ENCODE peak calls at places on chromosomes 7 and 10, in five cellular contexts. One of them, this sample, is unnamed.

GRCh38 chr7:157944734-157945291 is 608.0 kb downstream of the DNAJB6 start:
- DNase-seq in mesenchymal stem cell: no peak
- DNase-seq in CD8-positive, alpha-beta memory T cell: no peak
- DNase-seq in ascending aorta: no peak
- DNase-seq in HepG2: peak; percentile 40
- DNase-seq in this sample: no peak

GRCh38 chr10:2119316-2119715 is 382.0 kb upstream of the ADARB2 start:
- DNase-seq in CD8-positive, alpha-beta memory T cell: no peak
- DNase-seq in mesenchymal stem cell: peak; percentile 67
- DNase-seq in HepG2: no peak
- DNase-seq in ascending aorta: no peak
- DNase-seq in this sample: no peak

GRCh38 chr10:46263831-46264268 is 22.9 kb upstream of the ANTXRL start:
- DNase-seq in HepG2: no peak
- DNase-seq in mesenchymal stem cell: no peak
- DNase-seq in ascending aorta: peak; percentile 53
- DNase-seq in CD8-positive, alpha-beta memory T cell: no peak
- DNase-seq in this sample: no peak

GRCh38 chr7:139661875-139662274 is 115.9 kb downstream of the HIPK2 start:
- DNase-seq in CD8-positive, alpha-beta memory T cell: no peak
- DNase-seq in ascending aorta: no peak
- DNase-seq in mesenchymal stem cell: no peak
- DNase-seq in HepG2: no peak
- DNase-seq in this sample: no peak

GRCh38 chr7:73852500-73852899 is 8.5 kb upstream of the TMEM270 start:
- DNase-seq in HepG2: no peak
- DNase-seq in mesenchymal stem cell: no peak
- DNase-seq in ascending aorta: no peak
- DNase-seq in CD8-positive, alpha-beta memory T cell: no peak
- DNase-seq in this sample: no peak

GRCh38 chr7:103794424-103794823 is 195.0 kb downstream of the RELN start:
- DNase-seq in CD8-positive, alpha-beta memory T cell: no peak
- DNase-seq in ascending aorta: no peak
- DNase-seq in HepG2: no peak
- DNase-seq in mesenchymal stem cell: no peak
- DNase-seq in this sample: no peak

GRCh38 chr7:98949336-98950044 is 71.2 kb downstream of the TRRAP start:
- DNase-seq in HepG2: no peak
- DNase-seq in CD8-positive, alpha-beta memory T cell: no peak
- DNase-seq in mesenchymal stem cell: no peak
- DNase-seq in ascending aorta: peak; percentile 43
- DNase-seq in this sample: no peak

GRCh38 chr10:133313192-133313591 is 4.5 kb downstream of the ZNF511 start:
- DNase-seq in ascending aorta: no peak
- DNase-seq in CD8-positive, alpha-beta memory T cell: no peak
- DNase-seq in HepG2: no peak
- DNase-seq in mesenchymal stem cell: no peak
- DNase-seq in this sample: no peak

GRCh38 chr10:44249490-44249889 is 135.4 kb downstream of the CXCL12 start:
- DNase-seq in CD8-positive, alpha-beta memory T cell: no peak
- DNase-seq in HepG2: no peak
- DNase-seq in ascending aorta: no peak
- DNase-seq in mesenchymal stem cell: no peak
- DNase-seq in this sample: no peak

GRCh38 chr7:22452142-22452763 is 47.7 kb downstream of the STEAP1B start:
- DNase-seq in HepG2: peak; percentile 47
- DNase-seq in mesenchymal stem cell: peak; percentile 14
- DNase-seq in CD8-positive, alpha-beta memory T cell: no peak
- DNase-seq in ascending aorta: no peak
- DNase-seq in this sample: peak; percentile 71

GRCh38 chr7:76060842-76061241 is 12.9 kb downstream of the MDH2 start:
- DNase-seq in mesenchymal stem cell: no peak
- DNase-seq in CD8-positive, alpha-beta memory T cell: no peak
- DNase-seq in ascending aorta: no peak
- DNase-seq in HepG2: no peak
- DNase-seq in this sample: no peak

GRCh38 chr10:35613107-35613440 is 7.9 kb downstream of the GJD4 start:
- DNase-seq in CD8-positive, alpha-beta memory T cell: no peak
- DNase-seq in ascending aorta: no peak
- DNase-seq in mesenchymal stem cell: no peak
- DNase-seq in HepG2: no peak
- DNase-seq in this sample: no peak

GRCh38 chr7:4745971-4746919 is 29.2 kb upstream of the AP5Z1 start:
- DNase-seq in ascending aorta: no peak
- DNase-seq in HepG2: peak; percentile 9
- DNase-seq in CD8-positive, alpha-beta memory T cell: no peak
- DNase-seq in mesenchymal stem cell: peak; percentile 92
- DNase-seq in this sample: no peak

GRCh38 chr7:148191391-148192076 is 399.0 kb upstream of the C7orf33 start:
- DNase-seq in ascending aorta: no peak
- DNase-seq in CD8-positive, alpha-beta memory T cell: no peak
- DNase-seq in HepG2: no peak
- DNase-seq in mesenchymal stem cell: no peak
- DNase-seq in this sample: no peak

GRCh38 chr7:139682136-139683013 is 95.4 kb downstream of the HIPK2 start:
- DNase-seq in HepG2: peak; percentile 61
- DNase-seq in ascending aorta: no peak
- DNase-seq in mesenchymal stem cell: peak; percentile 94
- DNase-seq in CD8-positive, alpha-beta memory T cell: no peak
- DNase-seq in this sample: no peak

GRCh38 chr7:44415047-44415446 is 75.4 kb downstream of the NUDCD3 start:
- DNase-seq in ascending aorta: no peak
- DNase-seq in HepG2: no peak
- DNase-seq in mesenchymal stem cell: no peak
- DNase-seq in CD8-positive, alpha-beta memory T cell: no peak
- DNase-seq in this sample: no peak

GRCh38 chr10:110919971-110920881 is 822 bp downstream of the SHOC2 start:
- DNase-seq in mesenchymal stem cell: peak; percentile 67
- DNase-seq in HepG2: no peak
- DNase-seq in CD8-positive, alpha-beta memory T cell: no peak
- DNase-seq in ascending aorta: no peak
- DNase-seq in this sample: peak; percentile 72

GRCh38 chr7:7157887-7158271 is 24.5 kb upstream of the C1GALT1 start:
- DNase-seq in CD8-positive, alpha-beta memory T cell: no peak
- DNase-seq in mesenchymal stem cell: no peak
- DNase-seq in ascending aorta: no peak
- DNase-seq in HepG2: no peak
- DNase-seq in this sample: no peak

GRCh38 chr10:44774676-44775401 is 136.3 kb upstream of the TMEM72 start:
- DNase-seq in HepG2: no peak
- DNase-seq in CD8-positive, alpha-beta memory T cell: no peak
- DNase-seq in ascending aorta: no peak
- DNase-seq in mesenchymal stem cell: peak; percentile 4
- DNase-seq in this sample: no peak

GRCh38 chr7:135716677-135717238 is 11.2 kb downstream of the SLC13A4 start:
- DNase-seq in ascending aorta: no peak
- DNase-seq in CD8-positive, alpha-beta memory T cell: no peak
- DNase-seq in mesenchymal stem cell: peak; percentile 59
- DNase-seq in HepG2: no peak
- DNase-seq in this sample: peak; percentile 96

GRCh38 chr10:79148452-79149344 is 79.9 kb downstream of the ZMIZ1 start:
- DNase-seq in HepG2: no peak
- DNase-seq in CD8-positive, alpha-beta memory T cell: no peak
- DNase-seq in mesenchymal stem cell: peak; percentile 30
- DNase-seq in ascending aorta: peak; percentile 78
- DNase-seq in this sample: no peak

GRCh38 chr7:121187676-121188075 is 141.1 kb upstream of the WNT16 start:
- DNase-seq in mesenchymal stem cell: peak; percentile 8
- DNase-seq in HepG2: no peak
- DNase-seq in ascending aorta: no peak
- DNase-seq in CD8-positive, alpha-beta memory T cell: no peak
- DNase-seq in this sample: no peak

GRCh38 chr7:123657304-123657685 is 1.6 kb downstream of the LMOD2 start:
- DNase-seq in CD8-positive, alpha-beta memory T cell: no peak
- DNase-seq in HepG2: no peak
- DNase-seq in mesenchymal stem cell: no peak
- DNase-seq in ascending aorta: no peak
- DNase-seq in this sample: no peak

GRCh38 chr10:3203198-3203597 is 30.6 kb upstream of the PITRM1 start:
- DNase-seq in HepG2: no peak
- DNase-seq in CD8-positive, alpha-beta memory T cell: no peak
- DNase-seq in ascending aorta: no peak
- DNase-seq in mesenchymal stem cell: no peak
- DNase-seq in this sample: no peak

GRCh38 chr7:129865093-129865931 is 87.4 kb downstream of the UBE2H start:
- DNase-seq in HepG2: no peak
- DNase-seq in mesenchymal stem cell: peak; percentile 26
- DNase-seq in CD8-positive, alpha-beta memory T cell: no peak
- DNase-seq in ascending aorta: no peak
- DNase-seq in this sample: peak; percentile 24

GRCh38 chr10:84008878-84009277 is 130.4 kb upstream of the GHITM start:
- DNase-seq in ascending aorta: no peak
- DNase-seq in HepG2: no peak
- DNase-seq in CD8-positive, alpha-beta memory T cell: peak; percentile 16
- DNase-seq in mesenchymal stem cell: no peak
- DNase-seq in this sample: peak; percentile 76

GRCh38 chr10:124539935-124540641 is 78.5 kb downstream of the LHPP start:
- DNase-seq in ascending aorta: peak; percentile 75
- DNase-seq in mesenchymal stem cell: peak; percentile 43
- DNase-seq in CD8-positive, alpha-beta memory T cell: peak; percentile 63
- DNase-seq in HepG2: peak; percentile 22
- DNase-seq in this sample: peak; percentile 34

GRCh38 chr10:96465599-96465998 is 48.1 kb downstream of the TLL2 start:
- DNase-seq in ascending aorta: peak; percentile 31
- DNase-seq in CD8-positive, alpha-beta memory T cell: no peak
- DNase-seq in HepG2: no peak
- DNase-seq in mesenchymal stem cell: no peak
- DNase-seq in this sample: no peak

GRCh38 chr10:3898821-3899220 is 113.8 kb upstream of the KLF6 start:
- DNase-seq in ascending aorta: no peak
- DNase-seq in HepG2: peak; percentile 31
- DNase-seq in CD8-positive, alpha-beta memory T cell: no peak
- DNase-seq in mesenchymal stem cell: no peak
- DNase-seq in this sample: no peak

GRCh38 chr10:95430231-95430951 is 130.8 kb downstream of the SORBS1 start:
- DNase-seq in HepG2: peak; percentile 65
- DNase-seq in ascending aorta: peak; percentile 70
- DNase-seq in CD8-positive, alpha-beta memory T cell: no peak
- DNase-seq in mesenchymal stem cell: peak; percentile 58
- DNase-seq in this sample: peak; percentile 55

GRCh38 chr10:95437669-95438068 is 123.5 kb downstream of the SORBS1 start:
- DNase-seq in mesenchymal stem cell: no peak
- DNase-seq in ascending aorta: peak; percentile 60
- DNase-seq in HepG2: no peak
- DNase-seq in CD8-positive, alpha-beta memory T cell: no peak
- DNase-seq in this sample: no peak

GRCh38 chr10:95431900-95432342 is 129.2 kb downstream of the SORBS1 start:
- DNase-seq in ascending aorta: peak; percentile 71
- DNase-seq in HepG2: no peak
- DNase-seq in CD8-positive, alpha-beta memory T cell: no peak
- DNase-seq in mesenchymal stem cell: no peak
- DNase-seq in this sample: no peak

GRCh38 chr10:95435548-95436279 is 125.5 kb downstream of the SORBS1 start:
- DNase-seq in HepG2: no peak
- DNase-seq in ascending aorta: no peak
- DNase-seq in CD8-positive, alpha-beta memory T cell: no peak
- DNase-seq in mesenchymal stem cell: no peak
- DNase-seq in this sample: no peak

DNA sequence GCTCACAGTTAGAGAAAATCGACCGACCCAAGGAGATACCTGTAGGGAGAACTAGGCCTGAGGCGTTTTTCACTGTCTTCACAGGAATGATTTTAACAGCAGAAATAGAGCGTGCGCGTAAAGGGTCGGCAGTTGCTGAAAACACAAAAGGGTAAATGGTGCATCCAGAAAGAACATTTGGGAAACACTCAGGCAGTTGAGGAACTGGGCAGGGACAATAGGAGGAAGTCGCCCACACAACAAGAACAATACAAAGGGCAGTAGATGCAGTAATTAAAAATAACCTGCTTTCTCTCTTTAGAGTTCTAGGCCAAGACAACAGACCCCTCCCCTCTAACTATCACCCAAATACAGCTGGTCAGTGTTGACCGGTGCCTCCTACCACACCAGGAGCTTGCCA is 126.6 kb downstream of the SORBS1 start:
- DNase-seq in ascending aorta: peak; percentile 30
- DNase-seq in HepG2: no peak
- DNase-seq in mesenchymal stem cell: no peak
- DNase-seq in CD8-positive, alpha-beta memory T cell: no peak
- DNase-seq in this sample: no peak
- H3K4me3 ChIP-seq in ascending aorta: no peak overlapping the region
- H3K4me3 ChIP-seq in HepG2: no peak overlapping the region
- H3K4me3 ChIP-seq in mesenchymal stem cell: no peak overlapping the region
- H3K4me3 ChIP-seq in CD8-positive, alpha-beta memory T cell: no peak overlapping the region
- H3K4me3 ChIP-seq in this sample: no peak overlapping the region

GRCh38 chr7:46281071-46281470 is 360.0 kb upstream of the IGFBP3 start:
- DNase-seq in mesenchymal stem cell: no peak
- DNase-seq in ascending aorta: no peak
- DNase-seq in CD8-positive, alpha-beta memory T cell: no peak
- DNase-seq in HepG2: no peak
- DNase-seq in this sample: no peak

GRCh38 chr7:46285856-46286255 is 364.8 kb upstream of the IGFBP3 start:
- DNase-seq in ascending aorta: no peak
- DNase-seq in HepG2: no peak
- DNase-seq in mesenchymal stem cell: no peak
- DNase-seq in CD8-positive, alpha-beta memory T cell: no peak
- DNase-seq in this sample: no peak

GRCh38 chr7:46282155-46282554 is 361.1 kb upstream of the IGFBP3 start:
- DNase-seq in CD8-positive, alpha-beta memory T cell: no peak
- DNase-seq in mesenchymal stem cell: no peak
- DNase-seq in HepG2: no peak
- DNase-seq in ascending aorta: no peak
- DNase-seq in this sample: no peak

GRCh38 chr7:46286346-46286745 is 365.3 kb upstream of the IGFBP3 start:
- DNase-seq in mesenchymal stem cell: no peak
- DNase-seq in ascending aorta: no peak
- DNase-seq in CD8-positive, alpha-beta memory T cell: no peak
- DNase-seq in HepG2: no peak
- DNase-seq in this sample: no peak

DNA sequence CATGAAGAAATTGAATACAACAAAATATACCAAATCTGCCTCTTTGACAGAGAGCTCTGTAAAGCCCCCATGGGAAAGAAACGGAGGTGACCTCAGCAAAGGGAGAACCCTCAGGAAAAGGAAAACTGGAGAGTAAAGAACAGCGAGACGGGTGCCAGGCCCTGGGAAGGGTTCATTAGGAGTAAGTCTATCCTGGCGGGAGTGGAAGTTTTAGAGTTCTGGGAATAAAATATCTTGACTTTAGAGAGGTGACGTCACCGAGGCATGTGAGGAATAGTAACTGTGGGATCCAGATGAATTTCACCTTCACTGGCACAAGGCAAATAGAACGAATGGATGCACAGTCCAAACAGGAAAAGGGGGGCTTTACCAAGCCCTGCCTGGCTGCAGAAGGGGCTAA is 362.8 kb upstream of the IGFBP3 start:
- DNase-seq in mesenchymal stem cell: no peak
- DNase-seq in CD8-positive, alpha-beta memory T cell: no peak
- DNase-seq in ascending aorta: no peak
- DNase-seq in HepG2: no peak
- DNase-seq in this sample: no peak
- H3K4me3 ChIP-seq in mesenchymal stem cell: no peak overlapping the region
- H3K4me3 ChIP-seq in CD8-positive, alpha-beta memory T cell: no peak overlapping the region
- H3K4me3 ChIP-seq in ascending aorta: no peak overlapping the region
- H3K4me3 ChIP-seq in HepG2: no peak overlapping the region
- H3K4me3 ChIP-seq in this sample: no peak overlapping the region

GRCh38 chr7:8246020-8246419 is 15.9 kb downstream of the ICA1 start:
- DNase-seq in HepG2: no peak
- DNase-seq in ascending aorta: no peak
- DNase-seq in CD8-positive, alpha-beta memory T cell: no peak
- DNase-seq in mesenchymal stem cell: no peak
- DNase-seq in this sample: no peak
- H3K4me3 ChIP-seq in HepG2: no peak overlapping the region
- H3K4me3 ChIP-seq in ascending aorta: no peak overlapping the region
- H3K4me3 ChIP-seq in CD8-positive, alpha-beta memory T cell: no peak overlapping the region
- H3K4me3 ChIP-seq in mesenchymal stem cell: no peak overlapping the region
- H3K4me3 ChIP-seq in this sample: no peak overlapping the region

GRCh38 chr7:102288285-102288930 is 1.7 kb downstream of the SH2B2 start:
- DNase-seq in CD8-positive, alpha-beta memory T cell: no peak
- DNase-seq in ascending aorta: no peak
- DNase-seq in HepG2: no peak
- DNase-seq in mesenchymal stem cell: peak; percentile 19
- DNase-seq in this sample: peak; percentile 38
- H3K4me3 ChIP-seq in CD8-positive, alpha-beta memory T cell: no peak overlapping the region
- H3K4me3 ChIP-seq in ascending aorta: no peak overlapping the region
- H3K4me3 ChIP-seq in HepG2: peak overlapping the region; percentile 77
- H3K4me3 ChIP-seq in mesenchymal stem cell: peak overlapping the region; percentile 83
- H3K4me3 ChIP-seq in this sample: peak overlapping the region; percentile 85